ENCODE peak calls at places on chromosomes 7 and 10, in ten cellular contexts. W is tibial artery; B is A673; J is CD8-positive, alpha-beta memory T cell; D is mesendoderm; R is H9; G is cardiac muscle cell; L is MM.1S; X is CD4-positive, CD25-positive, alpha-beta regulatory T cell; O is IMR-90. K is an unnamed sample. For H3K4me1, the result is how much of the 10 kb centered on the place peaks cover.

GRCh38 chr10:1666147-1666546 is 71.2 kb downstream of the ADARB2 start:
- DNase-seq in W (no peak), B (no peak), J (no peak), D (no peak), R (no peak), G (no peak), L (no peak), X (no peak), O (no peak), K (no peak)

GRCh38 chr7:85681241-85681640 is 494.4 kb upstream of the SEMA3D start:
- DNase-seq in W (no peak), B (no peak), J (no peak), D (peak), R (no peak), G (no peak), L (no peak), X (no peak), O (no peak), K (no peak)

GRCh38 chr7:98911936-98912335 is 33.6 kb downstream of the TRRAP start:
- DNase-seq in W (no peak), B (no peak), J (no peak), D (no peak), R (no peak), G (no peak), L (no peak), X (no peak), O (no peak), K (no peak)

GRCh38 chr7:5528815-5529442 is 105.3 kb upstream of the TNRC18 start:
- DNase-seq in W (no peak), B (no peak), J (no peak), D (no peak), R (no peak), G (no peak), L (no peak), X (peak), O (no peak), K (no peak)

GRCh38 chr10:103612462-103613365 is 119.2 kb downstream of the NEURL1 start:
- DNase-seq in W (no peak), B (no peak), J (no peak), D (no peak), R (no peak), G (no peak), L (no peak), X (no peak), O (peak), K (no peak)

GRCh38 chr7:7653568-7654187 is 13.1 kb downstream of the UMAD1 start:
- DNase-seq in W (no peak), B (peak), J (no peak), D (peak), R (peak), G (peak), L (peak), X (no peak), O (no peak), K (no peak)

GRCh38 chr10:72248477-72249151 is 25.1 kb upstream of the DDIT4 start:
- DNase-seq in W (peak), B (no peak), J (peak), D (peak), R (peak), G (peak), L (peak), X (peak), O (no peak), K (peak)

GRCh38 chr10:32379314-32379949 is 32.5 kb upstream of the EPC1 start:
- DNase-seq in W (no peak), B (peak), J (peak), D (peak), R (peak), G (peak), L (peak), X (peak), O (peak), K (no peak)

GRCh38 chr10:66788142-66788541 is 137.7 kb upstream of the LRRTM3 start:
- DNase-seq in W (no peak), B (no peak), J (no peak), D (no peak), R (no peak), G (no peak), L (no peak), X (no peak), O (no peak), K (no peak)

GRCh38 chr7:68841004-68841403 is 757.3 kb upstream of the AUTS2 start:
- DNase-seq in W (no peak), B (no peak), J (no peak), D (no peak), R (no peak), G (no peak), L (no peak), X (no peak), O (no peak), K (no peak)

GRCh38 chr10:36038316-36038715 is 396.2 kb upstream of the FZD8 start:
- DNase-seq in W (no peak), B (no peak), J (no peak), D (no peak), R (no peak), G (no peak), L (no peak), X (no peak), O (no peak), K (no peak)

GRCh38 chr10:21292763-21293517 is 232.5 kb downstream of the SKIDA1 start:
- DNase-seq in W (peak), B (peak), J (no peak), D (peak), R (peak), G (peak), L (no peak), X (no peak), O (peak), K (no peak)

GRCh38 chr7:36338256-36338655 is 51.4 kb upstream of the ANLN start:
- DNase-seq in W (no peak), B (no peak), J (no peak), D (no peak), R (no peak), G (no peak), L (no peak), X (no peak), O (no peak), K (no peak)

GRCh38 chr10:97584060-97584797 is at the start of gene HOGA1:
- DNase-seq in W (peak), B (peak), J (no peak), D (peak), R (peak), G (peak), L (no peak), X (no peak), O (peak), K (no peak)

GRCh38 chr7:30700941-30701340 is 18.7 kb upstream of the CRHR2 start:
- DNase-seq in W (no peak), B (no peak), J (no peak), D (no peak), R (no peak), G (no peak), L (no peak), X (no peak), O (no peak), K (no peak)

GRCh38 chr7:116804459-116804858 is 57.9 kb upstream of the CAPZA2 start:
- DNase-seq in W (no peak), B (no peak), J (no peak), D (no peak), R (no peak), G (no peak), L (no peak), X (no peak), O (no peak), K (no peak)

GRCh38 chr10:132591166-132591971 is 53.8 kb downstream of the INPP5A start:
- DNase-seq in W (no peak), B (no peak), J (no peak), D (peak), R (peak), G (no peak), L (no peak), X (no peak), O (peak), K (no peak)

GRCh38 chr10:29621161-29621560 is 13.6 kb downstream of the SVIL start:
- DNase-seq in W (peak), B (peak), J (no peak), D (peak), R (no peak), G (no peak), L (no peak), X (no peak), O (peak), K (no peak)

GRCh38 chr10:29619273-29619672 is 15.5 kb downstream of the SVIL start:
- DNase-seq in W (no peak), B (no peak), J (no peak), D (peak), R (no peak), G (no peak), L (no peak), X (no peak), O (peak), K (no peak)

GRCh38 chr10:29622382-29622885 is 12.3 kb downstream of the SVIL start:
- DNase-seq in W (no peak), B (no peak), J (no peak), D (no peak), R (no peak), G (no peak), L (no peak), X (no peak), O (no peak), K (no peak)

GRCh38 chr10:29618341-29619171 is 16.2 kb downstream of the SVIL start:
- DNase-seq in W (no peak), B (peak), J (no peak), D (peak), R (no peak), G (no peak), L (no peak), X (no peak), O (peak), K (no peak)

GRCh38 chr10:29620112-29620690 is 14.6 kb downstream of the SVIL start:
- DNase-seq in W (no peak), B (no peak), J (no peak), D (no peak), R (no peak), G (no peak), L (no peak), X (no peak), O (no peak), K (no peak)
- H3K4me1 ChIP-seq in W (half or more), B (under half), J (under half), D (under half), R (under half), G (half or more), L (under half), X (under half), O (under half), K (under half)

GRCh38 chr10:69068549-69068948 is 19.4 kb upstream of the SRGN start:
- DNase-seq in W (no peak), B (no peak), J (no peak), D (no peak), R (no peak), G (no peak), L (no peak), X (no peak), O (no peak), K (no peak)

GRCh38 chr10:69070951-69071350 is 17.0 kb upstream of the SRGN start:
- DNase-seq in W (no peak), B (no peak), J (no peak), D (no peak), R (no peak), G (no peak), L (no peak), X (no peak), O (no peak), K (no peak)

GRCh38 chr10:69071610-69072009 is 16.3 kb upstream of the SRGN start:
- DNase-seq in W (no peak), B (no peak), J (no peak), D (no peak), R (no peak), G (no peak), L (no peak), X (no peak), O (no peak), K (no peak)

GRCh38 chr10:69067189-69067588 is 20.7 kb upstream of the SRGN start:
- DNase-seq in W (no peak), B (no peak), J (no peak), D (no peak), R (no peak), G (no peak), L (no peak), X (no peak), O (no peak), K (no peak)

DNA sequence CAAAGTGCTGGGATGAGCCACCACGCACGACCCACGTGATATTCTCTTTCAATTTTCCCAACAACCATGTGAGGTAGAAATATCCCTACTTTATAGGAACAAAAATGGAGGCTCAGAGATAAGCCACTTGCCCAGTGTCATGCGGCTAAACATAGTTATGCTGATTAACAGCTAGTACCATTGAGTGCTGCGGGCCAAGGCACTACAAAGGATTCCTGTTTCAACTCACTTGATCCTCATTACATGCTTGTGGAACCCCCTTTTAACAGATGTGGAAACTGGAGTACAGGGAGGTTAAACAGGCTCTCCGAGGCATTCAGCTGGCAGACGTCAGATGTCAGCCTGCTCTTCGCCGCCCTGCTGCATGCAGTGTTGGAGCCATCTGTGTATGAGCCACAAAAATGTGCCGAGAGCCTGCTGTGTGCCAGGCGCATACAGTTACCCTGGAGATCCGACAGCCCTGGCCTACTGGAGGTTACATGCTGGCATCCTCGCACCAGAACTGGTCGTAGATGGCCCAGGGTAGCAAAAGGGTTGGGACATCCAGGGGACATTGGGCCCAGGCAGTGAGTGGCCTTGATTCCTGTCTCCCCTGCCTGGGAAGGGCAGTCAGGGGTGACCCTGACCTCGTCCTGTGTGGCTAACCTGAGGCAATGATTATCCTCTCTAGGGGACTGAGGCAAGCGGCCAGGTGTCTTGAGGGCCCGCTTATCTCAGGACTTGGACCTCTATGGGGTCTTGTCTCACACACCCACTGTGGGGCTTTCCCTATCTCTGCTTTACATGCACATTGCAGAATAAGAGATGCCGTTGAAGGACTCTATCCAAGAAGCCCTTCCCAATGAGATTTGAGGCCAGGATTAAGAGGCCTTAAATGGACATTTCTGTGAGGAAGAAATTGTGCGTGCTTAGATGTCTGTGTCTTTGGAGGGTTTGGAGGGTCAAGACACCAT is 18.5 kb upstream of the SRGN start:
- DNase-seq in W (no peak), B (no peak), J (no peak), D (no peak), R (peak), G (peak), L (no peak), X (no peak), O (no peak), K (no peak)
- H3K27ac ChIP-seq in W (no peak), B (no peak), J (no peak), D (no peak), R (no peak), G (peak), L (no peak), X (no peak), O (no peak), K (no peak)

DNA sequence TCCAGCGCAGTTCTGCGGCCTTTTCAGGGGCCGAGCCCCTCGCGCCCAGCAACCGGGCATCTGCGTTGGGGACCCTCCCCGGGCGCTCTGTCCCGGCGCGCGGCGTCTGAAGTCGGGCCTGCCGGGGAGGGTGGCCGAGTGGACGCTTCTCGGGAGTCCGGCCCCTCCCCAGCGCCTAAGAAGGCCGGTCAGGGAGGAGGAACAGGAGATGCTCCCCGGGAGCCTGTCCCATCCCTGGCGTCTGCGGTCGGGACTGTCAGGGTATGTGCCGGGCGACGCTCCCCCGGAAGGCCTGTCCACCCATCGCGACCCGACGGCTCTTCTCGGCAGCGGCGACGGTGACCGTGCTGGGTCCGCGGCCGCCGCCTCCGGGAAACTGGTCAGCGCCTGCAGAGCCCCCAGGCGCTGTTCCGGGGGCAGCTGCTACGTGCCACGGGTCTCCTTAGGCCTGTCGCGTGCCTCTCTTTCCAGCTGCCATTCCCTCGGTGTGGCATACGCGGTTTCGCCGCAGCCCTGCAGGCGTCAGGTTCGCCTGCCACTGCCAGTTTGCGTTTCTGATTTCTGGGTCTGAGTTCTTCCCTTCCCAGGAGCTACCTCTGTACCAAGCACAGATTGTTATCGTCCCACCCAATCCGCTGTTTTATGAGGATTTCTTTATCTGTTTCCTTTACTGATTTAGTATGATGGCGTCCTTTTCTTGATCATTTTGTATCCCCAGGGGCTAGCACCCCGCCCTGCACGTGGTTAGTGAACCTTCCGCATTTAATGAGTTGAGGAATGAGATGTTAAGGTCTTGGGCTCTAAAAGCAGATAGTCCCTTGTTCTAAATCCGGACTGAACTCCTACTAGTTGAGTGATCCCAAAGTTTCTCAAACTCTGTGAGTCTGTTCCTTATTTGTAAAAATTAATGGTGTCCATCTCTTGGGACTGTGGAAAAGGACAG is 782 bp downstream of the IFIT5 start:
- DNase-seq in W (peak), B (peak), J (peak), D (peak), R (peak), G (peak), L (peak), X (peak), O (peak), K (no peak)
- H3K4me1 ChIP-seq in W (under half), B (under half), J (under half), D (under half), R (under half), G (under half), L (under half), X (half or more), O (under half), K (half or more)

GRCh38 chr7:134870781-134871180 is 91.3 kb downstream of the CALD1 start:
- DNase-seq in W (no peak), B (no peak), J (no peak), D (no peak), R (no peak), G (no peak), L (no peak), X (no peak), O (no peak), K (no peak)
- H3K27ac ChIP-seq in W (peak), B (no peak), J (no peak), D (no peak), R (no peak), G (no peak), L (no peak), X (no peak), O (no peak), K (peak)

GRCh38 chr7:27132978-27133377 is 2.4 kb upstream of the HOXA4 start:
- DNase-seq in W (no peak), B (no peak), J (no peak), D (no peak), R (no peak), G (no peak), L (no peak), X (no peak), O (no peak), K (no peak)

GRCh38 chr7:27133409-27134157 is 3.0 kb upstream of the HOXA4 start:
- DNase-seq in W (no peak), B (no peak), J (no peak), D (no peak), R (no peak), G (no peak), L (no peak), X (no peak), O (no peak), K (no peak)

GRCh38 chr7:27130540-27131389 is at the start of gene HOXA4:
- DNase-seq in W (peak), B (peak), J (peak), D (peak), R (peak), G (peak), L (no peak), X (peak), O (peak), K (no peak)

GRCh38 chr7:27131390-27131819 is 848 bp upstream of the HOXA4 start:
- DNase-seq in W (no peak), B (no peak), J (no peak), D (no peak), R (no peak), G (no peak), L (no peak), X (no peak), O (no peak), K (no peak)

GRCh38 chr7:27132214-27132613 is 1.7 kb upstream of the HOXA4 start:
- DNase-seq in W (no peak), B (no peak), J (no peak), D (no peak), R (no peak), G (no peak), L (no peak), X (no peak), O (no peak), K (no peak)
- H3K4me1 ChIP-seq in W (under half), B (under half), J (under half), D (under half), R (under half), G (under half), L (under half), X (under half), O (under half), K (half or more)

DNA sequence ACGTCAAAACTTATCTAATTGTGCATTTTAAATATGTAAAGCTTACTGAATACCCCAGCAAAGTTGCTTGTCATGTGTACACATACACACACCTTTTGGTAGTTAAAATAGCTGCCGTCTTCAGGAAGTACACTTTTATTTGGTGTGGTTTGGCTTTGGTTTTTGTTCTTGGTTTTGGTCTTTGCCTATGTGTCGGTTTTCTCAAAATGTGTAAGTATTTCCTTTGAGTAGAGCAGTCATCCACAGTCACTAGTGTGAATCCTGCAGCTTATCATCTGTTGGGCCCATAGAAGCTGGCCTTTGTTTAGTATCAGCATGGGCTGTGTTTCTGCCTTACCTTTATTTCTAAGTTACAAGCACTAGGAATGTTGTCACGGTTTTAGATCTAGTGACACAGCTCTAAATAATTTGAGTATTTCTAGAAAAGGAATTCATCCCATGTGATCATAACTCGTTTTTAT is 35.3 kb downstream of the NET1 start:
- DNase-seq in W (no peak), B (no peak), J (peak), D (peak), R (no peak), G (no peak), L (peak), X (peak), O (peak), K (no peak)
- H3K27ac ChIP-seq in W (peak), B (no peak), J (peak), D (no peak), R (no peak), G (no peak), L (peak), X (peak), O (peak), K (peak)

DNA sequence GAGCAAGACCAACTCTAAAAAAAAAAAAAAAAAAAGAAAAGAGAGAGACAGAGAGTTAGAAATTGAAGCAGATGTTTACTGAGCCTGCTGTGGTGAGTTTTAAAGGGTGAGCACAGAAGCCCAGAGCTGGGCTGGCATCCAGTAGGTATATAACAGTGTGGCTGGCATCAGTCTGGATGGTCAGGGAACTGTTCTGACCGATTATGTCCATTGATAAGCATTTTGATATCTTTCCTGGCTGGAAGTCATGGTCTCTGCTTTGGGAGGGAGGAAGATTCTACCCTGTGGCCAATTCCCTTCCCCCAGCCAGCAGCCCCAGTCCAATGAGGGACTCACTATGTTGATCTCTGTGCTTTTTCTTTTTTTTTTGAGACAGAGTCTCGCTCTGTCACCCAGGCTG is 65.2 kb upstream of the PODXL start:
- DNase-seq in W (no peak), B (no peak), J (no peak), D (no peak), R (no peak), G (no peak), L (no peak), X (no peak), O (no peak), K (no peak)
- H3K4me1 ChIP-seq in W (under half), B (under half), J (under half), D (under half), R (under half), G (under half), L (under half), X (under half), O (under half), K (under half)